ENCODE peak calls at places on chromosomes 3 and 15, in ten cellular contexts. S, W, Y, R, F, L, O, Z, U and E are unnamed samples. For H3K9me3, the result is how much of the 10 kb centered on the place peaks cover.

GRCh38 chr15:88574062-88574461 is 27.6 kb upstream of the DET1 start:
- DNase-seq in S (no peak), W (no peak), Y (no peak), R (no peak), F (no peak), L (no peak), O (no peak), Z (no peak), U (no peak), E (no peak)

GRCh38 chr15:64800476-64800875 is 25.0 kb downstream of the PIF1 start:
- DNase-seq in S (no peak), W (no peak), Y (no peak), R (peak), F (no peak), L (no peak), O (no peak), Z (no peak), U (no peak), E (no peak)

GRCh38 chr3:133835961-133836360 is 30.3 kb downstream of the SRPRB start:
- DNase-seq in S (no peak), W (no peak), Y (no peak), R (no peak), F (no peak), L (peak), O (no peak), Z (no peak), U (no peak), E (no peak)

GRCh38 chr3:73490453-73491311 is 134.1 kb downstream of the PDZRN3 start:
- DNase-seq in S (peak), W (no peak), Y (no peak), R (no peak), F (no peak), L (no peak), O (no peak), Z (no peak), U (no peak), E (peak)

GRCh38 chr3:150203273-150203672 is 204.8 kb upstream of the TSC22D2 start:
- DNase-seq in S (no peak), W (no peak), Y (no peak), R (no peak), F (no peak), L (no peak), O (no peak), Z (no peak), U (no peak), E (no peak)

GRCh38 chr3:139797724-139798343 is 120.1 kb upstream of the NMNAT3 start:
- DNase-seq in S (no peak), W (no peak), Y (no peak), R (peak), F (no peak), L (peak), O (no peak), Z (no peak), U (peak), E (no peak)

GRCh38 chr15:51224428-51224827 is 114.0 kb downstream of the CYP19A1 start:
- DNase-seq in S (no peak), W (no peak), Y (no peak), R (no peak), F (no peak), L (no peak), O (no peak), Z (peak), U (no peak), E (no peak)

GRCh38 chr3:118262800-118263402 is 771.7 kb downstream of the IGSF11 start:
- DNase-seq in S (no peak), W (no peak), Y (no peak), R (no peak), F (no peak), L (no peak), O (no peak), Z (no peak), U (no peak), E (no peak)

GRCh38 chr3:146125946-146126345 is 35.0 kb downstream of the PLOD2 start:
- DNase-seq in S (no peak), W (no peak), Y (no peak), R (no peak), F (no peak), L (no peak), O (peak), Z (peak), U (no peak), E (no peak)

GRCh38 chr15:65344909-65345275 is 32.9 kb downstream of the IGDCC3 start:
- DNase-seq in S (peak), W (no peak), Y (no peak), R (no peak), F (no peak), L (no peak), O (no peak), Z (no peak), U (no peak), E (no peak)

GRCh38 chr15:90560229-90560771 is 30.6 kb downstream of the CRTC3 start:
- DNase-seq in S (no peak), W (peak), Y (no peak), R (no peak), F (no peak), L (peak), O (no peak), Z (peak), U (no peak), E (no peak)

GRCh38 chr3:126013742-126014141 is 44.8 kb downstream of the ROPN1B start:
- DNase-seq in S (no peak), W (no peak), Y (no peak), R (no peak), F (no peak), L (no peak), O (no peak), Z (no peak), U (no peak), E (no peak)

GRCh38 chr15:81225161-81225671 is 28.5 kb downstream of the IL16 start:
- DNase-seq in S (no peak), W (no peak), Y (no peak), R (no peak), F (no peak), L (no peak), O (no peak), Z (no peak), U (no peak), E (no peak)

GRCh38 chr15:38564557-38565286 is at the start of gene RASGRP1:
- DNase-seq in S (peak), W (no peak), Y (no peak), R (peak), F (no peak), L (peak), O (peak), Z (peak), U (peak), E (peak)

GRCh38 chr15:33675246-33675645 is 293.1 kb upstream of the CHRM5 start:
- DNase-seq in S (no peak), W (no peak), Y (no peak), R (no peak), F (peak), L (no peak), O (peak), Z (peak), U (peak), E (no peak)

GRCh38 chr15:55241895-55242294 is 45.2 kb upstream of the RSL24D1 start:
- DNase-seq in S (no peak), W (no peak), Y (no peak), R (no peak), F (no peak), L (no peak), O (no peak), Z (no peak), U (no peak), E (no peak)

GRCh38 chr3:72329354-72329753 is 518.9 kb downstream of the SHQ1 start:
- DNase-seq in S (no peak), W (peak), Y (no peak), R (no peak), F (no peak), L (no peak), O (no peak), Z (no peak), U (no peak), E (no peak)

GRCh38 chr3:188037116-188037718 is 116.7 kb upstream of the LPP start:
- DNase-seq in S (no peak), W (no peak), Y (no peak), R (peak), F (peak), L (peak), O (no peak), Z (peak), U (no peak), E (no peak)

GRCh38 chr15:91704343-91704742 is 149.2 kb upstream of the SLCO3A1 start:
- DNase-seq in S (no peak), W (no peak), Y (no peak), R (no peak), F (no peak), L (no peak), O (no peak), Z (no peak), U (no peak), E (no peak)

GRCh38 chr15:80660114-80660513 is 35.0 kb upstream of the ABHD17C start:
- DNase-seq in S (no peak), W (no peak), Y (no peak), R (peak), F (no peak), L (no peak), O (peak), Z (peak), U (no peak), E (peak)

GRCh38 chr15:63763476-63764123 is 70.1 kb downstream of the HERC1 start:
- DNase-seq in S (no peak), W (no peak), Y (peak), R (no peak), F (no peak), L (no peak), O (no peak), Z (no peak), U (no peak), E (no peak)

GRCh38 chr3:69008980-69009379 is 4.5 kb downstream of the EOGT start:
- DNase-seq in S (no peak), W (no peak), Y (no peak), R (no peak), F (no peak), L (no peak), O (no peak), Z (peak), U (no peak), E (no peak)

GRCh38 chr3:138747229-138747628 is 87.5 kb downstream of the PIK3CB start:
- DNase-seq in S (no peak), W (no peak), Y (no peak), R (no peak), F (no peak), L (no peak), O (no peak), Z (no peak), U (no peak), E (no peak)

GRCh38 chr3:138752886-138753285 is 81.8 kb downstream of the PIK3CB start:
- DNase-seq in S (no peak), W (no peak), Y (no peak), R (no peak), F (no peak), L (no peak), O (no peak), Z (no peak), U (no peak), E (no peak)
- H3K9me3 ChIP-seq in S (under half), W (under half), Y (under half), R (under half), F (under half), L (under half), O (under half), Z (under half), U (under half), E (under half)

GRCh38 chr3:10702961-10703740 is 112.9 kb upstream of the SLC6A11 start:
- DNase-seq in S (no peak), W (no peak), Y (no peak), R (no peak), F (peak), L (no peak), O (peak), Z (peak), U (peak), E (no peak)

GRCh38 chr3:10706156-10707088 is 109.6 kb upstream of the SLC6A11 start:
- DNase-seq in S (no peak), W (no peak), Y (no peak), R (no peak), F (no peak), L (no peak), O (no peak), Z (no peak), U (peak), E (no peak)

GRCh38 chr3:10700821-10701220 is 115.2 kb upstream of the SLC6A11 start:
- DNase-seq in S (no peak), W (no peak), Y (no peak), R (no peak), F (no peak), L (no peak), O (no peak), Z (no peak), U (no peak), E (no peak)

GRCh38 chr3:10707089-10707983 is 108.7 kb upstream of the SLC6A11 start:
- DNase-seq in S (no peak), W (no peak), Y (no peak), R (no peak), F (no peak), L (no peak), O (no peak), Z (no peak), U (no peak), E (no peak)

DNA sequence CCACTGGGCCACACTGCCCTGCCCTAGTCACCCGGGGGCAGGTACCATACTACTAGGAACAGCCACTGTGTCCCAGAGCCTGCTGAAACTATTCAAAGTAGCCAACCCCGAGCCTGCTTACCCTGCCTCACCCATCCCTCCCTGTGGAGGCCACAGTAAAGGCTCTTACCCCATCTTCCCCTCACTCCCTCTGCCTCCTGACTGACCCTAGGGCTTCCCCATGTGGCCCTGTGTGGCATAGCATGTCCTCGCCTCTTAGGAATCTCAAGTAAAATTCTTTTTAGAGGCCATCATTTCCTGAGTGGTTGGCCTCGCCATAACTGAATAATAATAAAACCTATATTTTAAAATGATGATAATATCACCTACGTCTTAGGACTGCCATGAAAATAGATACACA is 112.2 kb upstream of the SLC6A11 start:
- DNase-seq in S (no peak), W (no peak), Y (no peak), R (no peak), F (peak), L (no peak), O (no peak), Z (no peak), U (peak), E (no peak)
- TF ChIP-seq CTCF in S (no peak), W (no peak), Y (peak), R (peak), F (peak), L (no peak), O (no peak), Z (peak), U (peak), E (no peak)

DNA sequence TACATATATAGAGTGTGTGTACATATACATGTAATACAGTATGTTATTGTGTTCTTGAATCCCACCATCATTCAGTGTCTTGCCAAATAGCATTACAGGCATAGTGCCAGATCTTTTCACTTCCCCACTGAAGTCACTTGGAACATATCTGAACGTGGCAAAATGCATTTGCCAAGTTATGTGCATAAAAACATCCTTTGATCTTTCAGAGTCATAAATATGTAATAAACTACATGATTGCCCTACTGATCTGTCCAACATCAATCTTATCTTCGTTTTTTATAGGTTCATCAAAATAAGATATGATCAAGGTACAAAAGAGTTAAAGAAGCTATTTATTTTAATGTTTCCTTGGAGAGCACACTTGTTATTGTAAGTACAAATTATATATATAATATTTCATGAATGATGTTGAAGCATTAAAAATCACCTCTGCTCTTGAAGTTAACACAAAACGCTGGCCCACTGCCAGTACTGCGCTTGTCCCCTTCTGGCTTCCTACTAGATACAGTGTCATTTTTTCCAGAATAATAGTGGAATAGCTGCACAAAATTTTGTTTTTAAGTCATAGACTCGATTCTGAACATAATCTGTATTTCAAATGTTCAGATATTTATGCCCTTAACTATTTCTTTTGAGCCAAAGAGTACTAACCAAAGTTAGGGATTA is 549.5 kb upstream of the ARRDC4 start:
- DNase-seq in S (no peak), W (no peak), Y (no peak), R (no peak), F (no peak), L (no peak), O (no peak), Z (no peak), U (no peak), E (no peak)
- H3K9me3 ChIP-seq in S (under half), W (under half), Y (under half), R (under half), F (under half), L (under half), O (under half), Z (under half), U (under half), E (under half)

GRCh38 chr3:189148090-189148507 is 23.7 kb upstream of the TPRG1 start:
- DNase-seq in S (no peak), W (peak), Y (no peak), R (peak), F (peak), L (peak), O (peak), Z (peak), U (peak), E (peak)

GRCh38 chr3:189142527-189142926 is 29.2 kb upstream of the TPRG1 start:
- DNase-seq in S (no peak), W (no peak), Y (no peak), R (no peak), F (no peak), L (no peak), O (no peak), Z (no peak), U (no peak), E (no peak)

GRCh38 chr3:189143321-189143720 is 28.4 kb upstream of the TPRG1 start:
- DNase-seq in S (no peak), W (no peak), Y (no peak), R (no peak), F (no peak), L (no peak), O (no peak), Z (no peak), U (no peak), E (no peak)

GRCh38 chr3:189146842-189147241 is 24.9 kb upstream of the TPRG1 start:
- DNase-seq in S (no peak), W (no peak), Y (no peak), R (no peak), F (no peak), L (no peak), O (no peak), Z (no peak), U (no peak), E (no peak)

GRCh38 chr3:189144645-189145044 is 27.1 kb upstream of the TPRG1 start:
- DNase-seq in S (no peak), W (no peak), Y (no peak), R (peak), F (no peak), L (peak), O (no peak), Z (peak), U (peak), E (no peak)
- TF ChIP-seq CTCF in S (no peak), W (peak), Y (peak), R (peak), F (no peak), L (peak), O (peak), Z (no peak), U (peak), E (no peak)

GRCh38 chr3:99915911-99916310 is 98.2 kb downstream of the CMSS1 start:
- DNase-seq in S (no peak), W (no peak), Y (no peak), R (no peak), F (no peak), L (no peak), O (no peak), Z (no peak), U (no peak), E (no peak)

GRCh38 chr3:99907959-99908544 is 90.4 kb downstream of the CMSS1 start:
- DNase-seq in S (no peak), W (no peak), Y (no peak), R (no peak), F (no peak), L (no peak), O (no peak), Z (no peak), U (no peak), E (no peak)

GRCh38 chr3:99911433-99911832 is 93.8 kb downstream of the CMSS1 start:
- DNase-seq in S (no peak), W (no peak), Y (no peak), R (no peak), F (no peak), L (no peak), O (no peak), Z (no peak), U (no peak), E (no peak)

GRCh38 chr3:99909714-99910508 is 92.2 kb downstream of the CMSS1 start:
- DNase-seq in S (no peak), W (no peak), Y (no peak), R (peak), F (no peak), L (no peak), O (peak), Z (peak), U (no peak), E (no peak)

GRCh38 chr3:99910752-99911151 is 93.1 kb downstream of the CMSS1 start:
- DNase-seq in S (no peak), W (no peak), Y (no peak), R (no peak), F (no peak), L (no peak), O (no peak), Z (no peak), U (no peak), E (no peak)
- H3K9me3 ChIP-seq in S (under half), W (under half), Y (under half), R (under half), F (under half), L (under half), O (under half), Z (under half), U (under half), E (under half)

GRCh38 chr3:38840987-38841386 is 25.0 kb upstream of the SCN10A start:
- DNase-seq in S (no peak), W (no peak), Y (no peak), R (no peak), F (no peak), L (no peak), O (no peak), Z (peak), U (no peak), E (no peak)
- TF ChIP-seq CTCF in S (no peak), W (no peak), Y (no peak), R (no peak), F (peak), L (no peak), O (no peak), Z (peak), U (no peak), E (no peak)

GRCh38 chr3:8366214-8366613 is 135.4 kb upstream of the LMCD1 start:
- DNase-seq in S (no peak), W (no peak), Y (no peak), R (no peak), F (no peak), L (no peak), O (no peak), Z (no peak), U (no peak), E (no peak)

GRCh38 chr3:8369638-8370037 is 132.0 kb upstream of the LMCD1 start:
- DNase-seq in S (no peak), W (no peak), Y (no peak), R (no peak), F (no peak), L (no peak), O (no peak), Z (no peak), U (no peak), E (no peak)

GRCh38 chr3:8368598-8368997 is 133.0 kb upstream of the LMCD1 start:
- DNase-seq in S (no peak), W (no peak), Y (no peak), R (no peak), F (no peak), L (no peak), O (no peak), Z (no peak), U (no peak), E (no peak)

GRCh38 chr3:8371955-8372600 is 129.5 kb upstream of the LMCD1 start:
- DNase-seq in S (no peak), W (no peak), Y (no peak), R (no peak), F (no peak), L (no peak), O (no peak), Z (no peak), U (no peak), E (no peak)

GRCh38 chr3:8371085-8371551 is 130.5 kb upstream of the LMCD1 start:
- DNase-seq in S (no peak), W (no peak), Y (no peak), R (no peak), F (no peak), L (no peak), O (peak), Z (no peak), U (no peak), E (no peak)
- H3K9me3 ChIP-seq in S (under half), W (under half), Y (under half), R (under half), F (under half), L (under half), O (under half), Z (under half), U (under half), E (under half)